ENCODE peak calls at places on chromosomes 4 and X, in ten cellular contexts. One of them, this sample, is unnamed. For H3K4me1, the result is how much of the 10 kb centered on the place peaks cover.

GRCh38 chrX:120308959-120309872 is 2.0 kb downstream of the TMEM255A start:
- DNase-seq in adrenal gland: peak
- DNase-seq in CD8-positive, alpha-beta memory T cell: peak
- DNase-seq in right atrium auricular region: no peak
- DNase-seq in GM23248: peak
- DNase-seq in lower lobe of right lung: peak
- DNase-seq in tibial nerve: peak
- DNase-seq in prostate gland: peak
- DNase-seq in suprapubic skin: no peak
- DNase-seq in OCI-LY7: peak
- DNase-seq in this sample: no peak

GRCh38 chrX:7060444-7060843 is 87.1 kb upstream of the STS start:
- DNase-seq in right atrium auricular region: no peak
- DNase-seq in GM23248: no peak
- DNase-seq in suprapubic skin: no peak
- DNase-seq in lower lobe of right lung: no peak
- DNase-seq in CD8-positive, alpha-beta memory T cell: no peak
- DNase-seq in prostate gland: no peak
- DNase-seq in adrenal gland: no peak
- DNase-seq in tibial nerve: no peak
- DNase-seq in OCI-LY7: no peak
- DNase-seq in this sample: no peak

GRCh38 chrX:37818031-37818430 is 29.3 kb downstream of the DYNLT3 start:
- DNase-seq in lower lobe of right lung: no peak
- DNase-seq in GM23248: no peak
- DNase-seq in prostate gland: no peak
- DNase-seq in OCI-LY7: peak
- DNase-seq in tibial nerve: no peak
- DNase-seq in right atrium auricular region: no peak
- DNase-seq in adrenal gland: no peak
- DNase-seq in CD8-positive, alpha-beta memory T cell: no peak
- DNase-seq in suprapubic skin: no peak
- DNase-seq in this sample: no peak

GRCh38 chr4:17584502-17585213 is 7.7 kb downstream of the LAP3 start:
- DNase-seq in tibial nerve: no peak
- DNase-seq in suprapubic skin: no peak
- DNase-seq in lower lobe of right lung: no peak
- DNase-seq in OCI-LY7: no peak
- DNase-seq in adrenal gland: no peak
- DNase-seq in CD8-positive, alpha-beta memory T cell: no peak
- DNase-seq in right atrium auricular region: no peak
- DNase-seq in prostate gland: no peak
- DNase-seq in GM23248: no peak
- DNase-seq in this sample: no peak

GRCh38 chr4:142440093-142440492 is 406.0 kb downstream of the INPP4B start:
- DNase-seq in prostate gland: no peak
- DNase-seq in lower lobe of right lung: no peak
- DNase-seq in adrenal gland: no peak
- DNase-seq in tibial nerve: no peak
- DNase-seq in suprapubic skin: no peak
- DNase-seq in right atrium auricular region: no peak
- DNase-seq in GM23248: no peak
- DNase-seq in CD8-positive, alpha-beta memory T cell: no peak
- DNase-seq in OCI-LY7: no peak
- DNase-seq in this sample: no peak

GRCh38 chrX:153226344-153227190 is 47.5 kb downstream of the MAGEA1 start:
- DNase-seq in OCI-LY7: no peak
- DNase-seq in suprapubic skin: no peak
- DNase-seq in lower lobe of right lung: peak
- DNase-seq in prostate gland: no peak
- DNase-seq in adrenal gland: peak
- DNase-seq in CD8-positive, alpha-beta memory T cell: no peak
- DNase-seq in right atrium auricular region: no peak
- DNase-seq in tibial nerve: peak
- DNase-seq in GM23248: peak
- DNase-seq in this sample: peak

GRCh38 chr4:156642161-156642560 is 329.4 kb downstream of the PDGFC start:
- DNase-seq in lower lobe of right lung: no peak
- DNase-seq in suprapubic skin: no peak
- DNase-seq in GM23248: peak
- DNase-seq in tibial nerve: no peak
- DNase-seq in CD8-positive, alpha-beta memory T cell: no peak
- DNase-seq in prostate gland: no peak
- DNase-seq in OCI-LY7: no peak
- DNase-seq in adrenal gland: no peak
- DNase-seq in right atrium auricular region: no peak
- DNase-seq in this sample: no peak

GRCh38 chr4:173413043-173413442 is 14.1 kb upstream of the SCRG1 start:
- DNase-seq in OCI-LY7: no peak
- DNase-seq in GM23248: peak
- DNase-seq in adrenal gland: peak
- DNase-seq in CD8-positive, alpha-beta memory T cell: no peak
- DNase-seq in prostate gland: no peak
- DNase-seq in suprapubic skin: no peak
- DNase-seq in tibial nerve: peak
- DNase-seq in right atrium auricular region: no peak
- DNase-seq in lower lobe of right lung: no peak
- DNase-seq in this sample: no peak

GRCh38 chr4:184653650-184654049 is 4.1 kb downstream of the PRIMPOL start:
- DNase-seq in CD8-positive, alpha-beta memory T cell: no peak
- DNase-seq in prostate gland: no peak
- DNase-seq in OCI-LY7: no peak
- DNase-seq in tibial nerve: no peak
- DNase-seq in right atrium auricular region: no peak
- DNase-seq in lower lobe of right lung: no peak
- DNase-seq in suprapubic skin: no peak
- DNase-seq in adrenal gland: no peak
- DNase-seq in GM23248: peak
- DNase-seq in this sample: peak

GRCh38 chr4:167713756-167714155 is 378.6 kb upstream of the ANXA10 start:
- DNase-seq in right atrium auricular region: no peak
- DNase-seq in tibial nerve: no peak
- DNase-seq in suprapubic skin: no peak
- DNase-seq in lower lobe of right lung: no peak
- DNase-seq in CD8-positive, alpha-beta memory T cell: no peak
- DNase-seq in OCI-LY7: no peak
- DNase-seq in GM23248: no peak
- DNase-seq in adrenal gland: no peak
- DNase-seq in prostate gland: no peak
- DNase-seq in this sample: no peak

GRCh38 chrX:12138366-12139313 is at the start of gene FRMPD4:
- DNase-seq in prostate gland: no peak
- DNase-seq in tibial nerve: no peak
- DNase-seq in suprapubic skin: no peak
- DNase-seq in right atrium auricular region: no peak
- DNase-seq in adrenal gland: no peak
- DNase-seq in GM23248: no peak
- DNase-seq in lower lobe of right lung: no peak
- DNase-seq in CD8-positive, alpha-beta memory T cell: no peak
- DNase-seq in OCI-LY7: no peak
- DNase-seq in this sample: no peak

GRCh38 chrX:72003811-72004750 is 93.4 kb downstream of the NHSL2 start:
- DNase-seq in tibial nerve: peak
- DNase-seq in OCI-LY7: no peak
- DNase-seq in lower lobe of right lung: no peak
- DNase-seq in prostate gland: no peak
- DNase-seq in GM23248: peak
- DNase-seq in adrenal gland: no peak
- DNase-seq in right atrium auricular region: peak
- DNase-seq in CD8-positive, alpha-beta memory T cell: no peak
- DNase-seq in suprapubic skin: no peak
- DNase-seq in this sample: peak

GRCh38 chr4:175560628-175561027 is 251.4 kb downstream of the GPM6A start:
- DNase-seq in lower lobe of right lung: no peak
- DNase-seq in CD8-positive, alpha-beta memory T cell: no peak
- DNase-seq in prostate gland: no peak
- DNase-seq in right atrium auricular region: no peak
- DNase-seq in tibial nerve: no peak
- DNase-seq in GM23248: peak
- DNase-seq in OCI-LY7: peak
- DNase-seq in suprapubic skin: no peak
- DNase-seq in adrenal gland: no peak
- DNase-seq in this sample: peak

GRCh38 chr4:182010876-182011275 is 232.3 kb upstream of the TENM3 start:
- DNase-seq in suprapubic skin: no peak
- DNase-seq in CD8-positive, alpha-beta memory T cell: no peak
- DNase-seq in lower lobe of right lung: no peak
- DNase-seq in prostate gland: no peak
- DNase-seq in right atrium auricular region: no peak
- DNase-seq in OCI-LY7: no peak
- DNase-seq in tibial nerve: no peak
- DNase-seq in adrenal gland: no peak
- DNase-seq in GM23248: peak
- DNase-seq in this sample: no peak

GRCh38 chrX:118666521-118666920 is 60.9 kb upstream of the IL13RA1 start:
- DNase-seq in lower lobe of right lung: no peak
- DNase-seq in OCI-LY7: no peak
- DNase-seq in prostate gland: no peak
- DNase-seq in adrenal gland: no peak
- DNase-seq in suprapubic skin: no peak
- DNase-seq in GM23248: no peak
- DNase-seq in CD8-positive, alpha-beta memory T cell: no peak
- DNase-seq in right atrium auricular region: no peak
- DNase-seq in tibial nerve: no peak
- DNase-seq in this sample: no peak

GRCh38 chr4:82739292-82740190 is 59.1 kb downstream of the SCD5 start:
- DNase-seq in adrenal gland: peak
- DNase-seq in CD8-positive, alpha-beta memory T cell: peak
- DNase-seq in suprapubic skin: no peak
- DNase-seq in lower lobe of right lung: peak
- DNase-seq in GM23248: peak
- DNase-seq in OCI-LY7: peak
- DNase-seq in tibial nerve: peak
- DNase-seq in prostate gland: peak
- DNase-seq in right atrium auricular region: peak
- DNase-seq in this sample: peak

GRCh38 chrX:83771664-83772063 is 89.3 kb upstream of the CYLC1 start:
- DNase-seq in lower lobe of right lung: no peak
- DNase-seq in adrenal gland: no peak
- DNase-seq in right atrium auricular region: no peak
- DNase-seq in suprapubic skin: no peak
- DNase-seq in CD8-positive, alpha-beta memory T cell: no peak
- DNase-seq in tibial nerve: no peak
- DNase-seq in prostate gland: no peak
- DNase-seq in GM23248: no peak
- DNase-seq in OCI-LY7: no peak
- DNase-seq in this sample: peak

GRCh38 chr4:136967069-136967468 is 565.2 kb downstream of the PCDH18 start:
- DNase-seq in suprapubic skin: no peak
- DNase-seq in prostate gland: no peak
- DNase-seq in lower lobe of right lung: no peak
- DNase-seq in right atrium auricular region: no peak
- DNase-seq in GM23248: no peak
- DNase-seq in CD8-positive, alpha-beta memory T cell: no peak
- DNase-seq in adrenal gland: no peak
- DNase-seq in OCI-LY7: no peak
- DNase-seq in tibial nerve: no peak
- DNase-seq in this sample: no peak

DNA sequence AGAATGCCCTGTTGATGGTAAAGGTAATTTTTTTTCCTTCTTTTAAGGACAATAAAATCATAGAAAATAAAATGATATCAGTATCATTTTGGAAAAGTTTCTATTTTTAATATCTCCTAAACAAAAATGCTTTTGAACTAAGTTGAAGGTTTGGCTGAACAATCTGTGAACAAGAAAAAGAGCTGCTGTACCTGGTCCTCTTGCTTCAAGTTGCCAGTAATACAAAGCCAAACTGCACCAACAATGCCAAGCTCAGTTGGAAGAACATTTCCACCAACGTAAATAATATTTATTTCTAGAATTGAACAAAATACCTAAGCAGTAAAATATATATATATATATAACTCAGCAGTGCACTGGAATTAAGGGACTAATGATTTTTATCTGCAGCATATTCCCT is 132.8 kb downstream of the CAMK2D start:
- DNase-seq in GM23248: no peak
- DNase-seq in right atrium auricular region: no peak
- DNase-seq in lower lobe of right lung: no peak
- DNase-seq in OCI-LY7: no peak
- DNase-seq in prostate gland: no peak
- DNase-seq in CD8-positive, alpha-beta memory T cell: no peak
- DNase-seq in suprapubic skin: no peak
- DNase-seq in tibial nerve: no peak
- DNase-seq in adrenal gland: no peak
- DNase-seq in this sample: no peak
- H3K4me1 ChIP-seq in GM23248: under half
- H3K4me1 ChIP-seq in right atrium auricular region: under half
- H3K4me1 ChIP-seq in lower lobe of right lung: under half
- H3K4me1 ChIP-seq in OCI-LY7: under half
- H3K4me1 ChIP-seq in prostate gland: under half
- H3K4me1 ChIP-seq in CD8-positive, alpha-beta memory T cell: under half
- H3K4me1 ChIP-seq in suprapubic skin: under half
- H3K4me1 ChIP-seq in tibial nerve: under half
- H3K4me1 ChIP-seq in adrenal gland: under half
- H3K4me1 ChIP-seq in this sample: under half

DNA sequence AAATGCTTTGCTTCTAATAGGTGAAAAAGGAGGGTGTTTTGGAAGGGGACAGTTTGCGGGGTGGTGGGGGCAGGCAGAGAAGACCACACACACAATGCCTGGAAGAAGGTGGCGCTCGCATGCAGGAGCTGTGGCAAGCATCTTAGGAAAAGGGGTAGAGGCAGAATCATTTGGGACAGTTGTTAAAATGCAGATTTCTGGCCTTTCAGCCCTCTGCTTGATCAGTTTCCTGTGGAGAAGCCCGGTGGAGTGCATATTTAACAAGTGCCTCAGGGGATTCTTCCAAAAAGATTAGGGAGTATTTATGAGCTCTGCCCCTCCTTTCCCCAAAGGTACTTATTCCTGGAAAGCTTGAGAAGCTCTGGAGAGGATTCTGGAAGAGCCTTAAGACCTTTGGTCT is 4.8 kb downstream of the NOCT start:
- DNase-seq in lower lobe of right lung: no peak
- DNase-seq in suprapubic skin: no peak
- DNase-seq in GM23248: no peak
- DNase-seq in tibial nerve: no peak
- DNase-seq in adrenal gland: no peak
- DNase-seq in prostate gland: no peak
- DNase-seq in right atrium auricular region: no peak
- DNase-seq in CD8-positive, alpha-beta memory T cell: no peak
- DNase-seq in OCI-LY7: no peak
- DNase-seq in this sample: no peak
- H3K27ac ChIP-seq in lower lobe of right lung: no peak
- H3K27ac ChIP-seq in suprapubic skin: no peak
- H3K27ac ChIP-seq in GM23248: no peak
- H3K27ac ChIP-seq in tibial nerve: no peak
- H3K27ac ChIP-seq in adrenal gland: no peak
- H3K27ac ChIP-seq in prostate gland: no peak
- H3K27ac ChIP-seq in right atrium auricular region: no peak
- H3K27ac ChIP-seq in CD8-positive, alpha-beta memory T cell: no peak
- H3K27ac ChIP-seq in OCI-LY7: no peak
- H3K27ac ChIP-seq in this sample: no peak

GRCh38 chr4:1200425-1201035 is 28.1 kb upstream of the SPON2 start:
- DNase-seq in OCI-LY7: no peak
- DNase-seq in GM23248: peak
- DNase-seq in tibial nerve: no peak
- DNase-seq in prostate gland: peak
- DNase-seq in CD8-positive, alpha-beta memory T cell: peak
- DNase-seq in lower lobe of right lung: peak
- DNase-seq in suprapubic skin: peak
- DNase-seq in adrenal gland: peak
- DNase-seq in right atrium auricular region: peak
- DNase-seq in this sample: peak
- H3K4me3 ChIP-seq in OCI-LY7: peak
- H3K4me3 ChIP-seq in GM23248: no peak
- H3K4me3 ChIP-seq in tibial nerve: peak
- H3K4me3 ChIP-seq in prostate gland: peak
- H3K4me3 ChIP-seq in CD8-positive, alpha-beta memory T cell: peak
- H3K4me3 ChIP-seq in lower lobe of right lung: peak
- H3K4me3 ChIP-seq in suprapubic skin: peak
- H3K4me3 ChIP-seq in adrenal gland: peak
- H3K4me3 ChIP-seq in right atrium auricular region: no peak
- H3K4me3 ChIP-seq in this sample: peak

GRCh38 chr4:77159798-77160197 is 2.8 kb downstream of the CCNG2 start:
- DNase-seq in CD8-positive, alpha-beta memory T cell: no peak
- DNase-seq in prostate gland: no peak
- DNase-seq in suprapubic skin: no peak
- DNase-seq in GM23248: no peak
- DNase-seq in right atrium auricular region: no peak
- DNase-seq in OCI-LY7: no peak
- DNase-seq in adrenal gland: no peak
- DNase-seq in tibial nerve: no peak
- DNase-seq in lower lobe of right lung: no peak
- DNase-seq in this sample: peak
- H3K4me1 ChIP-seq in CD8-positive, alpha-beta memory T cell: under half
- H3K4me1 ChIP-seq in prostate gland: under half
- H3K4me1 ChIP-seq in suprapubic skin: under half
- H3K4me1 ChIP-seq in GM23248: under half
- H3K4me1 ChIP-seq in right atrium auricular region: under half
- H3K4me1 ChIP-seq in OCI-LY7: under half
- H3K4me1 ChIP-seq in adrenal gland: under half
- H3K4me1 ChIP-seq in tibial nerve: half or more
- H3K4me1 ChIP-seq in lower lobe of right lung: under half
- H3K4me1 ChIP-seq in this sample: under half

This sample was measured in SJCRH30.